ENCODE peak calls at places on chromosomes 2 and 18, in four cellular contexts. W is cardiac fibroblast, Z is Panc1, R is AG09319. T is an unnamed sample.

GRCh38 chr18:9506046-9506792 is 30.9 kb downstream of the RALBP1 start:
- DNase-seq in W (no peak), Z (no peak), R (no peak), T (no peak)

GRCh38 chr2:467543-467891 is 179.6 kb upstream of the ALKAL2 start:
- DNase-seq in W (no peak), Z (no peak), R (no peak), T (no peak)

GRCh38 chr2:240711701-240712100 is 20.0 kb downstream of the AQP12A start:
- DNase-seq in W (no peak), Z (no peak), R (no peak), T (no peak)

GRCh38 chr2:42304059-42304713 is 56.8 kb downstream of the COX7A2L start:
- DNase-seq in W (no peak), Z (no peak), R (no peak), T (no peak)

GRCh38 chr2:196967775-196968174 is 41.3 kb upstream of the PGAP1 start:
- DNase-seq in W (no peak), Z (no peak), R (no peak), T (no peak)

GRCh38 chr2:111626037-111626861 is 257.7 kb downstream of the ANAPC1 start:
- DNase-seq in W (no peak), Z (no peak), R (no peak), T (no peak)

GRCh38 chr2:48725696-48726494 is 29.6 kb downstream of the LHCGR start:
- DNase-seq in W (no peak), Z (no peak), R (no peak), T (no peak)

GRCh38 chr2:119419803-119420508 is 11.7 kb upstream of the TMEM37 start:
- DNase-seq in W (no peak), Z (no peak), R (no peak), T (no peak)

GRCh38 chr2:215950009-215950408 is 63.3 kb downstream of the MREG start:
- DNase-seq in W (peak; percentile 75), Z (no peak), R (no peak), T (no peak)

GRCh38 chr2:174761837-174762236 is 2.4 kb downstream of the CHRNA1 start:
- DNase-seq in W (no peak), Z (no peak), R (no peak), T (no peak)

GRCh38 chr2:105325389-105325963 is 4.1 kb downstream of the TGFBRAP1 start:
- DNase-seq in W (peak; percentile 57), Z (no peak), R (no peak), T (no peak)

GRCh38 chr2:144520718-144521487 is 984 bp upstream of the ZEB2 start:
- DNase-seq in W (peak; percentile 82), Z (no peak), R (no peak), T (no peak)

GRCh38 chr2:42969231-42970150 is 177.1 kb upstream of the HAAO start:
- DNase-seq in W (peak; percentile 98), Z (no peak), R (peak; percentile 70), T (no peak)

GRCh38 chr2:168944065-168944464 is 43.0 kb downstream of the G6PC2 start:
- DNase-seq in W (no peak), Z (no peak), R (no peak), T (no peak)

GRCh38 chr2:109604597-109604996 is 9.2 kb downstream of the SEPTIN10 start:
- DNase-seq in W (peak; percentile 90), Z (peak; percentile 87), R (no peak), T (no peak)

DNA sequence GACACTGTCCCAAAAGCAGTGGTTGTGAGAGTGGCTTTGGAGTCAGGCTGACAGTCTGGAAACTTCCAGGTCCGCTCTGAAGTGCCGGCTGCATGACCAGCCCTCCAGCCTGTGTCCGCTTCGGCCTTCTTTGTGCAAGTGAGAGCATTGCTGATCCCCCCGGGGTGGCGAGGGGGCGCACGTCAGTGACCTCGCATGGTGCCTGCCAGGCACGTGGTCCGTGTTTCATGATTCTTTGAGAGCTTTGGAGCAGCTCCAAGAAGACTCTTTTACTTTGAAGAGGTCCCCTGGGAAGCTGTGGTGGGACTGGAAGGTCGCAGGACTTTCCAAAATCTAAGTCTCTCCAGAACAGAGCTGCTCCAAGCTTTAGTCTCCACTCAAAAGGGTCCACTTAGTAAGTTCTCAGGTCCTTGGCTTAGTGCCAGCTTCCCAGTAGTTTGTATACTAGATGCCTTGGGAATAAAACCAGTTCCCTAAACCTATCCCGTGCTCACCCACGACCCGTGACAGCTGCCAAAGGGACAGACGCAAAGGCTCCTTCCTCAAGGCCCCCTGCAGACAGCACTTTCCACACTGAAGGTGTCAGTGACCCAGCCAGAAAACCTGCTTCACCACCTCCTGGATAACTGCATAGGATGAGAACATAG is 68.8 kb downstream of the ADI1 start:
- DNase-seq in W (no peak), Z (no peak), R (no peak), T (no peak)
- TF ChIP-seq CTCF in W (no peak), Z (no peak), R (no peak), T (no peak)

DNA sequence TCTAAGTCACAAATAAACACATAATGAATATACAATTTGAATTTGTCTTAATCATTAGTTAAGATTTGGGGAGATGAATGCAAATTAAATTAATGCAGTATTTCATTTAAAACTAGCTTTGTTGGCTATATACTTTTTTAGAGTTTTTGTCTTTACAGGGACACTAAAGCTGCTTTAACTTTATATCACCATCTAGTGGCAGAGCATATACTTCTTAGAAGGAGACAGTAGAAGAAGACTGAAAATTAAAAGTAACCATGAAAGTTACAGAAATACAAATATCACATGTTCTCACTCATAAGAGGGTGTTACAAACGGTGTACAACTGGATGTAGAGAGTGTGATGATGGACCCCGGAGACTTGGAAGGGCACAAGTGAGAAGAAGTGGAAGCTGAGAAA is 268.3 kb upstream of the NETO1 start:
- DNase-seq in W (peak; percentile 21), Z (no peak), R (no peak), T (no peak)
- TF ChIP-seq CTCF in W (no peak), Z (no peak), R (peak; percentile 47), T (no peak)

GRCh38 chr18:2183432-2183831 is 387.9 kb downstream of the METTL4 start:
- DNase-seq in W (no peak), Z (no peak), R (no peak), T (no peak)
- TF ChIP-seq CTCF in W (no peak), Z (no peak), R (no peak), T (no peak)

GRCh38 chr2:112886291-112886690 is 24.7 kb upstream of the IL37 start:
- DNase-seq in W (no peak), Z (no peak), R (no peak), T (no peak)

GRCh38 chr2:112887904-112888303 is 23.1 kb upstream of the IL37 start:
- DNase-seq in W (no peak), Z (no peak), R (no peak), T (no peak)

GRCh38 chr2:112885503-112885897 is 25.5 kb upstream of the IL37 start:
- DNase-seq in W (peak; percentile 25), Z (no peak), R (no peak), T (no peak)

GRCh38 chr2:112883669-112884068 is 27.3 kb upstream of the IL37 start:
- DNase-seq in W (no peak), Z (no peak), R (no peak), T (no peak)

DNA sequence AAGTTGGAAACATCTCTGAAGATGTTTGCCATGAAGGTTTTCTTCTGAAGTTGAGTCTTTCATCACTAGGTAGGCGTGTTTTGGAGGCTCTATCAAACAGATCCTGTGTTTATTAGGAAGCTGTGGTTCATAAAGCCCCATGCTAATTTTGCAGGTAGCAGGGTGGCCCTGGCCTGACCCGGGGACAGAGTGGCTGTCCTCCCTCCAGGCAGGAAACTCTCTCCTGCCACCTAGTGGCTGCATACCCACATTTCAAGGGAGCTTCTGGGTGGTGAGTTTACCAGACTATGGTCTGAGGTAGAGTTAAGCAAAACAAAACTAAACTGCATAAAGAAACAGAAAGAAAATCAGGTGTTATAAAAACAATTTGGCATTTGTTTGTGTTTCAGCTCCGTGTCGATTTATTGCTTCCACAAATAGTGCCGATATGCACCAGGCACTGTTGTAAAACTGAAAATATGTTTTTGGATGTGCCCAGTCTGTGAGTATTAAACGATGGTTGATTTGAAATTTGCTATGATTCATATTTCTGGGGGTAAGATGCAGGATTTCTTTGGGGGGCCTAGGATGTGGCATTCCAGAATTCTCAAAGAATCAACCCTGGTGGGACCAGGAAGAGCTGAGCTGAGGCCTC is 26.0 kb upstream of the IL37 start:
- DNase-seq in W (peak; percentile 73), Z (peak; percentile 27), R (no peak), T (peak; percentile 39)
- TF ChIP-seq CTCF in W (peak; percentile 92), Z (peak; percentile 89), R (peak; percentile 63), T (peak; percentile 76)

GRCh38 chr2:40823465-40823864 is 371.6 kb upstream of the SLC8A1 start:
- DNase-seq in W (no peak), Z (no peak), R (no peak), T (no peak)

GRCh38 chr2:40814621-40815020 is 362.7 kb upstream of the SLC8A1 start:
- DNase-seq in W (no peak), Z (no peak), R (no peak), T (no peak)

GRCh38 chr2:40824269-40824668 is 372.4 kb upstream of the SLC8A1 start:
- DNase-seq in W (no peak), Z (no peak), R (no peak), T (no peak)

GRCh38 chr2:40820319-40820718 is 368.4 kb upstream of the SLC8A1 start:
- DNase-seq in W (peak; percentile 28), Z (no peak), R (no peak), T (no peak)
- TF ChIP-seq CTCF in W (peak; percentile 12), Z (no peak), R (peak; percentile 5), T (peak; percentile 27)

T was measured in BE2C.